ENCODE peak calls at places on chromosomes 6 and 20, in four cellular contexts. W is WTC11, T is HepG2, I is GM12878. F is an unnamed sample.

GRCh38 chr20:61120595-61121515 is 131.2 kb upstream of the CDH4 start:
- DNase-seq in W (peak), T (peak), I (no peak), F (peak)

GRCh38 chr6:158865769-158866168 is 46.6 kb upstream of the EZR start:
- DNase-seq in W (no peak), T (no peak), I (no peak), F (no peak)

GRCh38 chr6:165883851-165884640 is 221.0 kb upstream of the PDE10A start:
- DNase-seq in W (no peak), T (no peak), I (no peak), F (no peak)

GRCh38 chr6:33797635-33798342 is 6.0 kb downstream of the MLN start:
- DNase-seq in W (no peak), T (no peak), I (no peak), F (no peak)

GRCh38 chr20:61954276-61955021 is 111.2 kb downstream of the TAF4 start:
- DNase-seq in W (no peak), T (no peak), I (no peak), F (peak)

GRCh38 chr6:41277644-41278043 is 8.8 kb downstream of the TREM1 start:
- DNase-seq in W (no peak), T (no peak), I (no peak), F (no peak)

GRCh38 chr6:160253242-160253641 is 5.4 kb downstream of the SLC22A2 start:
- DNase-seq in W (no peak), T (no peak), I (no peak), F (no peak)

GRCh38 chr20:57841297-57841866 is 131.6 kb upstream of the PMEPA1 start:
- DNase-seq in W (no peak), T (no peak), I (no peak), F (no peak)

GRCh38 chr20:58131581-58132142 is 96.8 kb downstream of the ANKRD60 start:
- DNase-seq in W (no peak), T (peak), I (no peak), F (no peak)

GRCh38 chr6:68994561-68994960 is 359.5 kb downstream of the ADGRB3 start:
- DNase-seq in W (no peak), T (no peak), I (no peak), F (no peak)

GRCh38 chr20:9241232-9241692 is 172.4 kb downstream of the PLCB4 start:
- DNase-seq in W (no peak), T (no peak), I (no peak), F (no peak)

GRCh38 chr20:49517509-49518100 is 35.1 kb upstream of the KCNB1 start:
- DNase-seq in W (no peak), T (no peak), I (no peak), F (no peak)

GRCh38 chr6:3751730-3752537 is 421 bp upstream of the PXDC1 start:
- DNase-seq in W (peak), T (peak), I (no peak), F (peak)

GRCh38 chr6:42050897-42051653 is 751 bp downstream of the TAF8 start:
- DNase-seq in W (no peak), T (no peak), I (no peak), F (peak)

GRCh38 chr20:37711987-37712961 is 18.4 kb downstream of the CTNNBL1 start:
- DNase-seq in W (no peak), T (no peak), I (no peak), F (peak)

GRCh38 chr6:79152269-79152737 is 74.2 kb upstream of the PHIP start:
- DNase-seq in W (peak), T (peak), I (no peak), F (peak)

GRCh38 chr20:11880694-11881093 is 37.0 kb upstream of the BTBD3 start:
- DNase-seq in W (no peak), T (peak), I (no peak), F (no peak)

GRCh38 chr20:12927489-12927888 is 81.3 kb upstream of the SPTLC3 start:
- DNase-seq in W (no peak), T (no peak), I (no peak), F (no peak)

GRCh38 chr6:138182939-138183791 is 21.4 kb downstream of the ARFGEF3 start:
- DNase-seq in W (peak), T (no peak), I (no peak), F (no peak)

GRCh38 chr6:125943528-125944433 is 12.8 kb upstream of the HINT3 start:
- DNase-seq in W (no peak), T (no peak), I (no peak), F (no peak)

GRCh38 chr6:93418448-93419303 is 683 bp downstream of the EPHA7 start:
- DNase-seq in W (peak), T (no peak), I (no peak), F (no peak)

GRCh38 chr6:153367006-153367405 is 235.9 kb upstream of the RGS17 start:
- DNase-seq in W (no peak), T (no peak), I (no peak), F (no peak)

GRCh38 chr20:10412591-10413408 is 21.2 kb downstream of the MKKS start:
- DNase-seq in W (no peak), T (no peak), I (no peak), F (no peak)

GRCh38 chr6:99276747-99277146 is 72.7 kb downstream of the FAXC start:
- DNase-seq in W (no peak), T (no peak), I (no peak), F (no peak)

GRCh38 chr6:132190097-132190814 is 211.0 kb downstream of the MOXD1 start:
- DNase-seq in W (no peak), T (no peak), I (no peak), F (no peak)

GRCh38 chr20:33908868-33909267 is 84.8 kb upstream of the RALY start:
- DNase-seq in W (no peak), T (no peak), I (no peak), F (no peak)

GRCh38 chr6:114158838-114159694 is 183.8 kb downstream of the HS3ST5 start:
- DNase-seq in W (no peak), T (peak), I (no peak), F (no peak)

GRCh38 chr6:36633370-36633769 is 39.2 kb downstream of the SRSF3 start:
- DNase-seq in W (no peak), T (no peak), I (no peak), F (no peak)

GRCh38 chr6:156383059-156383458 is 394.1 kb upstream of the ARID1B start:
- DNase-seq in W (no peak), T (no peak), I (no peak), F (no peak)

GRCh38 chr20:32972181-32973076 is 31.8 kb downstream of the SUN5 start:
- DNase-seq in W (no peak), T (no peak), I (peak), F (no peak)

GRCh38 chr6:170031096-170031471 is 259.8 kb downstream of the DLL1 start:
- DNase-seq in W (peak), T (no peak), I (no peak), F (no peak)

DNA sequence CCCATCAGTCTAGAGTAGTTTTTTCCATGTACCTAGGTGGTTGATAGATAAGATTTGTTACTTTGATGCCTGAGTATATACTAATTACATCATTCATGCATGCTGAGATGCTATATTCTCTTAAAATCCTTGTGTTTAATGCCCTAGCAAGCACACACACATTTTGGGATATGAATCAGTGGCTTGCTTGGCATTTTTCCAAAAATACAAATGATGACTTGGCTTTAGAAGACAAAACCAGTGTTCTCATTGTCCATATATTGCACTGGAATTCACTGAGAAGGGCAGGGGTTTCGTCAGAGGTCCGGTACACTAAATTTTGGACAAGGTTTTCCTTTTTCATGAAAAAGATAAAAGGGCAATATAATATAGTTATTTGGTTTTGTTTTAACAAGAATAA is 24.9 kb downstream of the GTPBP2 start:
- DNase-seq in W (no peak), T (no peak), I (no peak), F (no peak)
- TF ChIP-seq TCF7 in W (no peak), T (no peak), I (no peak), F (no peak)

GRCh38 chr20:16518784-16519084 is 54.5 kb downstream of the KIF16B start:
- DNase-seq in W (no peak), T (no peak), I (no peak), F (no peak)

GRCh38 chr20:16520154-16520553 is 53.1 kb downstream of the KIF16B start:
- DNase-seq in W (no peak), T (no peak), I (no peak), F (no peak)

GRCh38 chr20:16514145-16514544 is 59.1 kb downstream of the KIF16B start:
- DNase-seq in W (no peak), T (no peak), I (no peak), F (no peak)

DNA sequence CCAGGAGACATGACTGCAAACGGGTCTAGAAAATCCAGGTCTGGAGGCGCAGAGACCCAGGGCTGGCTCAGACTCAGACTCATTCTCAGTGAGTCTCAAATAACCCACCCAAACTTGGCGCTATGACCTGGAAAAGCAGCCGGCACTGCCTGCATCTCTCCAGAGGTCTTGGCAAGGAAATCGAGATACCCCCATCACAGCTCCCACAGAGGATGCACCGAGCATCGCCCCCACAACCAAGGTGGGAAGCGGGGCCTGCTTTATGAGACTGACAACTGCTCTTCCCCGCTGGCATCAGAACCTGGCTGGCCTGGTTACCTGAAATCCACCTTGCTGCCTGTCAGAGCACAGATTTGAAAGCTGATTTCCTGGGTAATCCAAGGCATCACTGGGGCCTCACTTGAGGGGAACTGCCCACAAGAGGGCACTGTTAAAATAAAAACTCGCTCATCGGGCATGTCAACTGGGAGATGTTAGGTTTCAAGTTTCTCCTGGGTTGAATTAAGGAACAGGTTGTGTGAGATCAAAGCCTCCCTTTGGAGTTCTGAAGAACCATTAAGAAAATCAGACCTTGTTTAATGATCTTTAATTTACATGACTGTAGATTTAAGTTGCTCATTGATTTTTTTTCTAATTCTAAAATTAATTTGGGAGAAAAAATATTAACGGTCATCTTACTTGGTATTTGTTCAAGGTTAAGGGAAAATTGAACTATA is 55.0 kb downstream of the KIF16B start:
- DNase-seq in W (peak), T (peak), I (no peak), F (peak)
- TF ChIP-seq TCF7 in W (no peak), T (no peak), I (no peak), F (no peak)

GRCh38 chr6:409370-409972 is 17.9 kb downstream of the IRF4 start:
- DNase-seq in W (no peak), T (no peak), I (no peak), F (no peak)
- TF ChIP-seq TCF7 in W (no peak), T (no peak), I (no peak), F (no peak)

DNA sequence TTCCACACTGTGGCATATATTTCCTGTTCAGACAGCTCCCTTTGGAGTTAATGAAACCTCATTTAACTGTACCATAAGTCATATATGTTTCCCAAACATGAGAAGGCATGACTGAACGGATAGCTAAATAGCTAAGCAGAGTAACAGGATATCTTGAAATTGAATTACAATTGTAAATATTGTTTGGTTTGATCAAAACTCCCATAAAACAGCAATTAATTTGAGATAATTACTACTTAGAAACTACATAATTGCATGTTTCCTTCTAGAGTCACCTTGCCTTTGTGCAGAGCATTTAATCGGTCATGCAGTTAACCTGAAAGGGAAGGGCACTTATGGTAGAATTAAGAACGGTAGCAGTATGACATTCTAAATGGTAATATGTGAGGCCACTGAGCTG is 179.0 kb upstream of the MAP3K7 start:
- DNase-seq in W (no peak), T (no peak), I (no peak), F (no peak)
- TF ChIP-seq TCF7 in W (no peak), T (no peak), I (no peak), F (no peak)

DNA sequence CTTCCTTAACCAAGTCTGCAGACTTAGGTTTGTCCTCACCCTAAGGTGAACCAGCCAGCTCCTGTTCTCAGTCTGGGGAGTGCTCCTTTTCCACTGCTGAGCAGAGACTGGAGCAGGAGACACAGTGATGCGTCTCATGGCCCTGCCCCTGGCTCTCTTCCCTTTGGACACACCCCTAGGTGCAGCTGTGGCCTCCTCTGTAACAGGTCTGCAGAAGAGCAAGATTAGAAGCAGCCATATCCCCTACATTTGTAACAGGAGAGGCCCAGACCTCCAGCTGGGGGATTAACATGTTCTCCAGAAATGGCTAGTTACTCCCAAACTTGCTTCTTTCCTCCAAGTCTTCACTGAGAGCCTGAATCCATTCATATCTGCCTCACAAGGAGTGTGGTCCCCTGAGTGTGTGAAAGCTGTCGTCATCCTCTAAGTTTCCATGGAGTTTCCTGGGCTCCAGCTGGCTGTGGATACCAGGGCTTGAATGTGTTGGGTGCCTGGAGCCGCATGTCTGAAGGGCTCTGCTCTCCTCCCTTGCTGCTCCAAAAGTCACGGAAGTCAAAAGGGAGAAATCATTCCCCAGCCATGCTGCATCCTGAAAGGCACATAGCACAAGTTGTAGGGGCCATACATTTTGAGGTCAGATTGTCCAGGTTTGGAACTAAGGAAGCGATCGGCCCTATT is 57.7 kb downstream of the PPP1R14C start:
- DNase-seq in W (no peak), T (no peak), I (no peak), F (no peak)
- TF ChIP-seq TCF7 in W (no peak), T (no peak), I (no peak), F (no peak)

GRCh38 chr6:142786476-142786875 is 158.5 kb downstream of the HIVEP2 start:
- DNase-seq in W (no peak), T (no peak), I (no peak), F (no peak)

GRCh38 chr6:142781124-142781523 is 163.9 kb downstream of the HIVEP2 start:
- DNase-seq in W (no peak), T (no peak), I (no peak), F (no peak)

GRCh38 chr6:142787422-142787821 is 157.6 kb downstream of the HIVEP2 start:
- DNase-seq in W (no peak), T (no peak), I (no peak), F (no peak)

GRCh38 chr6:142784344-142784743 is 160.6 kb downstream of the HIVEP2 start:
- DNase-seq in W (no peak), T (no peak), I (peak), F (no peak)

DNA sequence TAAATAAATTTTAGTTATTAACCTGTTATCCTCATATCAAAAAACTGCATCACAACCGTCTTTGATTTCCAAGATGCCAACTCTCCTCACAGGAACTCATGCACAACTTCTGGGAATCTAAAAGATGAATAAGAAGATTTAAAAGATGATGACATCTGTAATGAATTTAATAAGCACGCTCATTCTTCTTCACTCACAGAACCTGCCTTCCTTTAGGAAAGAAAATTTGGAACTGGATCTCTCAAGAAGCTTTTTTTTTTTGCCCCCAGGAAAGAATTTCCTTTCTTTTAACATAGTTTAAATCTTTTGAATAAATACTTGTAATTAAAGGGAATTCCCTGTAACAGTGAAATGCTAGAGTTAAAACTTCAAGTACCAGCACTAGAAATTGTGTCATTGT is 161.5 kb downstream of the HIVEP2 start:
- DNase-seq in W (no peak), T (no peak), I (no peak), F (no peak)
- TF ChIP-seq TCF7 in W (no peak), T (no peak), I (no peak), F (no peak)

GRCh38 chr6:90288404-90288803 is 8.2 kb downstream of the BACH2 start:
- DNase-seq in W (no peak), T (no peak), I (no peak), F (peak)

GRCh38 chr6:90285611-90286381 is 10.8 kb downstream of the BACH2 start:
- DNase-seq in W (peak), T (peak), I (peak), F (peak)

GRCh38 chr6:90284236-90284744 is 12.4 kb downstream of the BACH2 start:
- DNase-seq in W (no peak), T (no peak), I (no peak), F (peak)

GRCh38 chr6:90284745-90285481 is 11.7 kb downstream of the BACH2 start:
- DNase-seq in W (no peak), T (no peak), I (peak), F (no peak)

DNA sequence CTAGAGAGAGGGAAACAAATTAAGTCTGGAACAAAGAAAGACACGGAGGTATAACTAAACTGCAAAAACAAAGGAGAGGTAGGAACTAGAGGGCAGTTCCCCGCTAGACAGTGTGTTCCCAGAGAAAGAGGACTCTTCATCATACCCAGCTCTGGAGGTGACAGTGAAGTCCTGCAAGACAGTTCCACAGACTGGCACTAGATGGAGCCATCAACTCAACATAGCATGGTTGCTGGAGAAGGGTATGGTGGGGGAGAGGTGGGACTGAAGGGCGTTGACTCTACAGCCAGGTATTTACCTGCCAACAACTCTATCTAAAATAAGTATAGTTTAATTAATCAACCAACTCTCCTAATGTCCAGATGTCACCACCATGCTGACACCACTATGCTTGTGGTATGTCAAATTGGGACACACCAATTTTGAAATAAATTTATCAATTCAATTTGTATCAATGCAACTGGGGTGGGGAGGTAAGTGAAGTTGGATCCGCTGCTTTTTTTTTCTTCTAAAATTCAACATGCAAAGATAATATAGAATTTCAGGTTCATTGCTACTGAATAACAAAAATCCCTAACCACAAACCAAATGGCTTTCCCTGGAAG is 9.7 kb downstream of the BACH2 start:
- DNase-seq in W (peak), T (peak), I (no peak), F (peak)
- TF ChIP-seq TCF7 in W (no peak), T (no peak), I (no peak), F (no peak)

GRCh38 chr6:139590206-139590605 is 215.8 kb upstream of the CITED2 start:
- DNase-seq in W (no peak), T (no peak), I (no peak), F (no peak)

GRCh38 chr6:139588734-139589418 is 214.4 kb upstream of the CITED2 start:
- DNase-seq in W (no peak), T (peak), I (no peak), F (no peak)

GRCh38 chr6:139586273-139586672 is 211.8 kb upstream of the CITED2 start:
- DNase-seq in W (no peak), T (no peak), I (no peak), F (no peak)

GRCh38 chr6:139587469-139587868 is 213.0 kb upstream of the CITED2 start:
- DNase-seq in W (no peak), T (peak), I (no peak), F (no peak)

GRCh38 chr6:139588076-139588639 is 213.7 kb upstream of the CITED2 start:
- DNase-seq in W (no peak), T (peak), I (no peak), F (peak)
- TF ChIP-seq TCF7 in W (no peak), T (no peak), I (no peak), F (peak)

DNA sequence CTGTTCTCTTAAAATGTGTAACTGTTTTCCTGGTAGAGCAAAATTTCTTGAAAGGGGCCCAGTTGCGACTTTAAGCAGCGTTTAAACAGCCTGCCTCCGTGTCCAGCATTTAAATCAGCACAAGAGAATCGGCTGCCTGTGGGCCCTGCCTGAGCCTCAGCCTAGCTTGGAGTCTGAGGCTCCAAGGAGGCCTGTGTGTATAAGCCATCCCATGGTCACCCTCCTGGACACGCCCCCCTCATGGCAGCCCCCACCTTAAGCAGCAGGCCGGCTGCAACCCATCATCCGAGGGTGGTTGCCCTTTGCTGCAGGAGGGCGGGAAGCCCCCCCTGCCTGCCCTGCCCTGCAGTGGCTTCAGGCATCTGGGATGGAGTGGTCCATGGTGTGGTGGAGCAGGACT is 18.9 kb downstream of the SDCBP2 start:
- DNase-seq in W (no peak), T (no peak), I (no peak), F (no peak)
- TF ChIP-seq TCF7 in W (no peak), T (no peak), I (no peak), F (no peak)